ENCODE peak calls at places on chromosomes 11 and 22, in ten cellular contexts. C, Y, L, F, S, U, J, M, X and E are unnamed samples.

GRCh38 chr22:27805841-27806240 is 4.3 kb upstream of the MN1 start:
- DNase-seq in C (no peak), Y (no peak), L (no peak), F (no peak), S (no peak), U (no peak), J (no peak), M (no peak), X (no peak), E (no peak)

GRCh38 chr11:1205121-1205986 is 17.5 kb upstream of the MUC5B start:
- DNase-seq in C (no peak), Y (no peak), L (no peak), F (no peak), S (no peak), U (no peak), J (no peak), M (no peak), X (no peak), E (no peak)

GRCh38 chr11:64624869-64625481 is 34.0 kb downstream of the SLC22A12 start:
- DNase-seq in C (no peak), Y (no peak), L (peak; percentile 78), F (no peak), S (no peak), U (no peak), J (no peak), M (no peak), X (no peak), E (no peak)

GRCh38 chr22:24190566-24191208 is 9.4 kb downstream of the SUSD2 start:
- DNase-seq in C (no peak), Y (no peak), L (no peak), F (no peak), S (no peak), U (no peak), J (no peak), M (no peak), X (no peak), E (no peak)

GRCh38 chr11:67615455-67616430 is 9.0 kb downstream of the NDUFV1 start:
- DNase-seq in C (peak; percentile 69), Y (peak; percentile 41), L (peak; percentile 89), F (peak; percentile 54), S (peak; percentile 52), U (no peak), J (peak; percentile 46), M (no peak), X (peak; percentile 59), E (peak; percentile 85)

GRCh38 chr22:20106849-20107237 is 9.1 kb upstream of the RANBP1 start:
- DNase-seq in C (no peak), Y (no peak), L (no peak), F (no peak), S (no peak), U (no peak), J (no peak), M (no peak), X (no peak), E (no peak)

GRCh38 chr11:17014321-17014773 is at the start of gene PLEKHA7:
- DNase-seq in C (no peak), Y (no peak), L (no peak), F (peak; percentile 74), S (peak; percentile 14), U (no peak), J (peak; percentile 30), M (no peak), X (no peak), E (peak; percentile 51)

GRCh38 chr11:74086242-74086884 is 77.5 kb upstream of the UCP3 start:
- DNase-seq in C (no peak), Y (no peak), L (no peak), F (no peak), S (no peak), U (no peak), J (no peak), M (no peak), X (peak; percentile 90), E (no peak)

GRCh38 chr11:111282663-111283062 is 15.7 kb upstream of the POU2AF3 start:
- DNase-seq in C (no peak), Y (no peak), L (no peak), F (no peak), S (no peak), U (no peak), J (no peak), M (no peak), X (no peak), E (no peak)

GRCh38 chr11:111285205-111286079 is 12.9 kb upstream of the POU2AF3 start:
- DNase-seq in C (no peak), Y (no peak), L (no peak), F (no peak), S (no peak), U (no peak), J (no peak), M (no peak), X (no peak), E (no peak)

DNA sequence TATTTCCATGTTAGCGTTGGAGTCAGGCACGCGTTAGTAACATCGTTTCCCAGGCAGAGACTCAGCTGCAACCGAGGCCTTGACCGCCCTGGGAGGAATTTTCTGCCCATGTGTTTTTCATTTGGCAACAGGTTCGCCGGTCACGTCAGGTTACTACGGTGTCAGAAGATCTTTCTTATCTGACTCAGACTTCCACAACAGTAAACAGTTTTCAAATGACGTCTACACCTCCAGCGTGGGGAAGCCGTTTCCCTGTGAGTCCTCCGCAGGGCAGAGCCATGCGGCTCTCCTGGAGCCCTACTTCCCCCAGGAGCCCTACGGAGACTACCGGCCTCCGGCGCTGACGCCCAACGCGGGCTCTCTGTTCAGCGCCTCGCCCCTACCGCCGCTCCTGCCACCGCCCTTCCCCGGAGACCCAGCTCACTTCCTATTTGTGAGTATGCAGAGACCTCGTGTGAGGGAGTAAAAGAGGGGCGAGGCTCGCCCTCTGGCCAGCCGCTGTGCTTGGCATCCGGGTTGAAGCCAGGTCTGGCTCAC is 14.3 kb upstream of the POU2AF3 start:
- DNase-seq in C (no peak), Y (no peak), L (peak; percentile 84), F (no peak), S (no peak), U (no peak), J (no peak), M (peak; percentile 51), X (no peak), E (peak; percentile 36)
- H3K4me2 ChIP-seq in C (no peak overlapping the region), Y (no peak overlapping the region), L (peak overlapping the region; percentile 9), F (no peak overlapping the region), S (no peak overlapping the region), U (no peak overlapping the region), J (no peak overlapping the region), M (no peak overlapping the region), X (no peak overlapping the region), E (no peak overlapping the region)

GRCh38 chr11:86990520-86990919 is 35.3 kb upstream of the FZD4 start:
- DNase-seq in C (no peak), Y (peak; percentile 22), L (no peak), F (peak; percentile 25), S (peak; percentile 63), U (peak; percentile 25), J (peak; percentile 46), M (peak; percentile 79), X (no peak), E (peak; percentile 81)
- H3K4me2 ChIP-seq in C (no peak overlapping the region), Y (peak overlapping the region; percentile 12), L (no peak overlapping the region), F (no peak overlapping the region), S (no peak overlapping the region), U (no peak overlapping the region), J (no peak overlapping the region), M (no peak overlapping the region), X (no peak overlapping the region), E (no peak overlapping the region)

GRCh38 chr11:13317293-13318080 is 39.9 kb downstream of the BMAL1 start:
- DNase-seq in C (no peak), Y (no peak), L (no peak), F (no peak), S (no peak), U (no peak), J (no peak), M (no peak), X (no peak), E (no peak)
- H3K4me2 ChIP-seq in C (no peak overlapping the region), Y (no peak overlapping the region), L (no peak overlapping the region), F (no peak overlapping the region), S (peak overlapping the region; percentile 39), U (no peak overlapping the region), J (no peak overlapping the region), M (no peak overlapping the region), X (no peak overlapping the region), E (no peak overlapping the region)

DNA sequence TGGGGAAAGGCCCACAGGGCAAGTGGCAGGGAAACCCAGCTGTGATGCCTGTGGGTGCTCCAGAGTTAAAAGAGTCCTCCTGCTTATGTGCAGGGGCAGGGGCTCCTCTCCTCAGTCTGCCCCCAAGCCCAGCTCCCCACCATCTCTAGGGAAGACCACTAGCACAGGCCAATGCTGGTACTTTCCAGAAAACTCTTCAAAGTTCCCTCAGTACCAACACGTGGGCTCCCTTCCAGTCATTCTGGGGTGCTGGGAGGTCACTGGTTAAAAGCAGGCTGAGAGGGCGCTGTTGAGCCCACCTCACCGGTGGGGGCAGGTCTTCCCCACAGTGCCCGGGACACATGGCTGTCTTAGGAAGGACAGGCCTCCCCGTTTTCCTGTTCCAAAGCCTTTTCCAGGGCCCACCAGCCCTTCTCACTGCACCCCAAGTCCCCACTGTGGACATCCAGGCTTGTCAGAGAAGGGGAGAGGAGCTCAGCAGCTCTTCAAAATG is 154.6 kb downstream of the TRIM29 start:
- DNase-seq in C (no peak), Y (no peak), L (no peak), F (no peak), S (no peak), U (no peak), J (no peak), M (no peak), X (peak; percentile 11), E (peak; percentile 68)
- H3K4me2 ChIP-seq in C (no peak overlapping the region), Y (no peak overlapping the region), L (no peak overlapping the region), F (no peak overlapping the region), S (no peak overlapping the region), U (no peak overlapping the region), J (no peak overlapping the region), M (no peak overlapping the region), X (no peak overlapping the region), E (no peak overlapping the region)

GRCh38 chr11:120184946-120185677 is 25.7 kb upstream of the OAF start:
- DNase-seq in C (no peak), Y (no peak), L (no peak), F (no peak), S (peak; percentile 80), U (no peak), J (no peak), M (peak; percentile 48), X (no peak), E (no peak)
- H3K4me2 ChIP-seq in C (no peak overlapping the region), Y (no peak overlapping the region), L (no peak overlapping the region), F (no peak overlapping the region), S (no peak overlapping the region), U (no peak overlapping the region), J (no peak overlapping the region), M (peak overlapping the region; percentile 35), X (no peak overlapping the region), E (no peak overlapping the region)